ENCODE peak calls at places on chromosomes 13 and 19, in nine cellular contexts. E is gastrocnemius medialis; N is GM12878; S is breast epithelium; Q is BJ; K is esophagus squamous epithelium; C is aorta; H is heart left ventricle; X is CD8-positive, alpha-beta T cell. U is an unnamed sample.

GRCh38 chr13:40599722-40600121 is 66.7 kb downstream of the FOXO1 start:
- DNase-seq in C (no peak), H (no peak), Q (no peak), E (no peak), N (no peak), K (no peak), X (no peak), S (no peak), U (no peak)

GRCh38 chr13:99565478-99566124 is 64.3 kb downstream of the TM9SF2 start:
- DNase-seq in Q (no peak), K (no peak), X (no peak), N (no peak), S (no peak), C (no peak), H (no peak), E (no peak), U (no peak)

GRCh38 chr19:15198006-15198356 is 2.8 kb downstream of the NOTCH3 start:
- DNase-seq in K (no peak), H (no peak), N (no peak), S (no peak), X (no peak), C (no peak), Q (no peak), E (no peak), U (peak; percentile 22)

GRCh38 chr19:28948531-28948930 is 264.4 kb downstream of the UQCRFS1 start:
- DNase-seq in N (no peak), H (no peak), C (no peak), Q (no peak), X (no peak), K (no peak), E (no peak), S (no peak), U (no peak)

GRCh38 chr13:102295316-102296048 is 106.4 kb downstream of the FGF14 start:
- DNase-seq in H (no peak), S (no peak), E (no peak), K (no peak), C (no peak), Q (peak; percentile 43), N (no peak), X (no peak), U (no peak)

GRCh38 chr19:2330632-2331284 is 2.3 kb downstream of the SPPL2B start:
- DNase-seq in Q (no peak), N (no peak), K (no peak), S (no peak), X (no peak), E (peak; percentile 84), C (no peak), H (no peak), U (no peak)

GRCh38 chr19:3693030-3693925 is 7.0 kb downstream of the PIP5K1C start:
- DNase-seq in K (no peak), E (no peak), H (no peak), S (no peak), X (no peak), C (peak; percentile 77), N (no peak), Q (no peak), U (no peak)

GRCh38 chr19:39402417-39403297 is 4.0 kb upstream of the ZFP36 start:
- DNase-seq in X (peak; percentile 79), E (peak; percentile 92), N (peak; percentile 78), C (peak; percentile 98), K (peak; percentile 81), H (peak; percentile 95), Q (peak; percentile 46), S (peak; percentile 95), U (peak; percentile 74)

GRCh38 chr13:71817335-71817734 is 49.7 kb downstream of the DACH1 start:
- DNase-seq in X (no peak), S (no peak), H (no peak), N (no peak), K (no peak), C (no peak), Q (no peak), E (no peak), U (no peak)

GRCh38 chr19:39499932-39500331 is 1.2 kb downstream of the DLL3 start:
- DNase-seq in Q (no peak), C (no peak), K (no peak), H (no peak), X (no peak), S (no peak), E (no peak), N (no peak), U (no peak)

GRCh38 chr19:16660763-16661479 is at the start of gene TMEM38A:
- DNase-seq in N (no peak), E (peak; percentile 58), C (peak; percentile 80), Q (no peak), K (no peak), H (peak; percentile 70), X (peak; percentile 29), S (peak; percentile 30), U (no peak)

GRCh38 chr13:30734434-30734833 is 909 bp upstream of the ALOX5AP start:
- DNase-seq in N (no peak), C (no peak), S (no peak), Q (no peak), K (no peak), H (no peak), X (no peak), E (no peak), U (peak; percentile 88)

GRCh38 chr13:80070024-80070703 is 270.8 kb downstream of the SPRY2 start:
- DNase-seq in K (no peak), E (no peak), S (no peak), H (no peak), X (no peak), N (no peak), Q (no peak), C (no peak), U (no peak)

GRCh38 chr13:79548886-79549285 is 67.9 kb downstream of the NDFIP2 start:
- DNase-seq in S (no peak), Q (no peak), N (no peak), X (no peak), H (no peak), C (no peak), E (no peak), K (no peak), U (peak; percentile 16)

GRCh38 chr13:102395174-102395573 is 6.7 kb downstream of the FGF14 start:
- DNase-seq in K (no peak), X (no peak), Q (no peak), N (no peak), H (no peak), C (no peak), E (no peak), S (no peak), U (no peak)

GRCh38 chr19:6138066-6138465 is 2.6 kb downstream of the ACSBG2 start:
- DNase-seq in N (no peak), H (no peak), C (no peak), Q (no peak), S (no peak), E (no peak), X (no peak), K (no peak), U (no peak)

DNA sequence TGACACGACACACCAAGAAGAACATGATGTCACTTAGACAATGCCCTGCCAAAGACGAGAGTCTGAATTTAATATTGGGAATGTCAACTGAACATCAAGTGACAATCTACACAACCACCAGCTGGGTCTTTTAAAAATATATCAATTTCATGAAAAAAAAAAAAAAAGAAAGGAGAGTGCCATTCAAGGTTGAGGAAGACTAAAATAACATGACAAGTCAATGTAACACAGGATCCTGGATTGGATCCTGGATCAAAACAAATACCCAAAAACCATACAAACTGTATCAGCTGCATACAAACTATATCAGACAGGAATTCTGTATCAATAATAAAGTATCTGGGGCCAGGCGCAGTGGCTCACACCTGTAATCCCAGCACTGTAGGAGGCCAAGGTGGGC is 4.7 kb downstream of the ZNF329 start:
- DNase-seq in X (no peak), H (no peak), C (no peak), S (no peak), E (no peak), Q (no peak), N (no peak), K (no peak), U (no peak)
- H3K36me3 ChIP-seq in X (peaks cover 17% of the 10 kb centered on the region), H (peaks cover 18% of the 10 kb centered on the region), C (peaks cover 12% of the 10 kb centered on the region), S (peaks cover 13% of the 10 kb centered on the region), E (no peaks in the 10 kb centered on the region), Q (peaks cover 2% of the 10 kb centered on the region), N (no peaks in the 10 kb centered on the region), K (peaks cover 18% of the 10 kb centered on the region), U (peaks cover 4% of the 10 kb centered on the region)

GRCh38 chr19:47381653-47382279 is 32.7 kb downstream of the DHX34 start:
- DNase-seq in H (no peak), Q (no peak), X (peak; percentile 12), K (no peak), N (no peak), C (no peak), E (no peak), S (no peak), U (no peak)

GRCh38 chr19:47379398-47379938 is 30.4 kb downstream of the DHX34 start:
- DNase-seq in H (no peak), X (no peak), Q (no peak), C (no peak), K (no peak), N (no peak), E (no peak), S (no peak), U (no peak)

GRCh38 chr19:47378246-47378645 is 29.1 kb downstream of the DHX34 start:
- DNase-seq in K (no peak), H (no peak), E (no peak), X (no peak), S (no peak), C (no peak), Q (no peak), N (no peak), U (no peak)

GRCh38 chr19:47381121-47381520 is 32.0 kb downstream of the DHX34 start:
- DNase-seq in K (no peak), C (no peak), E (no peak), Q (no peak), H (no peak), X (no peak), N (no peak), S (no peak), U (no peak)

GRCh38 chr19:47380559-47380958 is 31.4 kb downstream of the DHX34 start:
- DNase-seq in Q (no peak), K (no peak), E (no peak), H (no peak), N (no peak), X (no peak), C (no peak), S (no peak), U (no peak)
- H3K36me3 ChIP-seq in Q (peaks cover 45% of the 10 kb centered on the region), K (peaks cover 43% of the 10 kb centered on the region), E (no peaks in the 10 kb centered on the region), H (peaks cover 49% of the 10 kb centered on the region), N (peaks cover 5% of the 10 kb centered on the region), X (peaks cover 27% of the 10 kb centered on the region), C (peaks cover 9% of the 10 kb centered on the region), S (peaks cover 10% of the 10 kb centered on the region), U (peaks cover 36% of the 10 kb centered on the region)

GRCh38 chr19:42287017-42287825 is 14.7 kb upstream of the PRR19 start:
- DNase-seq in N (no peak), E (no peak), C (no peak), H (no peak), S (no peak), Q (no peak), X (no peak), K (no peak), U (no peak)
- H3K36me3 ChIP-seq in N (peaks cover 19% of the 10 kb centered on the region), E (no peaks in the 10 kb centered on the region), C (no peaks in the 10 kb centered on the region), H (peaks cover 53% of the 10 kb centered on the region), S (no peaks in the 10 kb centered on the region), Q (peaks cover 49% of the 10 kb centered on the region), X (peaks cover 14% of the 10 kb centered on the region), K (peaks cover 47% of the 10 kb centered on the region), U (peaks cover 46% of the 10 kb centered on the region)

DNA sequence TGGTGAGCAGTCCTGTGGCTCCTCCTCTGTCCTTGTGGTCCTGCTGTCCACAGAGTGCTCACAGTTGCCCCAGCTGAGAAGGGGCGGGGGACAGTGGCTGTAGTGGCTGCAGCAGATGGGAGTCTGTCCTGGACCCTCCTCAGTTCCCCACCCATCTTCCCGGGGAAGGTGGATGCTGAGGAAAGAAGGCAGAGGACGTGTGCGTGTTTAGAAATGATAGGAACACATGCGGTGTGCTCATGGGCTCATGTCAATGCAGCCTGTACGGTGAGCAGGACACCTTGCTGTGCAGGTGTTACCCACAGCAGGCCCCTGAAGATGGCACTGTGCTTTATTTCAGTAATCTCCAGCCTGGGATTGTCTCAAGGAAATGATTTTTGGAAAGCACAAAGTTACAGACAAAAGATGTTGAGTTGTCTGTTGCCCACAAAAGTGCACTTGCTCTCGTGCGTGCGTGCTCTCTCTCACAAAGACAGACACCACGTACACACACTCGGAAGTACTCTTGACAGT is 49.2 kb upstream of the TEX29 start:
- DNase-seq in S (no peak), X (no peak), K (no peak), Q (no peak), E (no peak), H (no peak), C (no peak), N (no peak), U (no peak)
- H3K36me3 ChIP-seq in S (peaks cover 6% of the 10 kb centered on the region), X (peaks cover 22% of the 10 kb centered on the region), K (peaks cover 13% of the 10 kb centered on the region), Q (peaks cover 18% of the 10 kb centered on the region), E (no peaks in the 10 kb centered on the region), H (peaks cover 90% of the 10 kb centered on the region), C (no peaks in the 10 kb centered on the region), N (peaks cover 39% of the 10 kb centered on the region), U (peaks cover 15% of the 10 kb centered on the region)

U was measured in bronchial epithelial cell.